ENCODE peak calls at places on chromosomes 11 and 22, in eight cellular contexts. One of them, this sample, is unnamed.

GRCh38 chr11:67056640-67057409 is at the start of gene RHOD:
- DNase-seq in upper lobe of right lung: peak
- DNase-seq in neural crest cell: peak
- DNase-seq in tibial nerve: peak
- DNase-seq in HFF-Myc: no peak
- DNase-seq in pancreas: peak
- DNase-seq in astrocyte of the spinal cord: no peak
- DNase-seq in Caco-2: peak
- DNase-seq in this sample: peak

GRCh38 chr11:17827006-17827405 is 92.4 kb downstream of the KCNC1 start:
- DNase-seq in upper lobe of right lung: no peak
- DNase-seq in neural crest cell: no peak
- DNase-seq in tibial nerve: no peak
- DNase-seq in HFF-Myc: no peak
- DNase-seq in pancreas: no peak
- DNase-seq in astrocyte of the spinal cord: no peak
- DNase-seq in Caco-2: peak
- DNase-seq in this sample: no peak

GRCh38 chr22:18976197-18976751 is 40.2 kb upstream of the PRODH start:
- DNase-seq in upper lobe of right lung: no peak
- DNase-seq in neural crest cell: no peak
- DNase-seq in tibial nerve: no peak
- DNase-seq in HFF-Myc: no peak
- DNase-seq in pancreas: peak
- DNase-seq in astrocyte of the spinal cord: no peak
- DNase-seq in Caco-2: no peak
- DNase-seq in this sample: no peak

GRCh38 chr11:126345759-126346585 is 9.5 kb upstream of the ST3GAL4 start:
- DNase-seq in upper lobe of right lung: no peak
- DNase-seq in neural crest cell: no peak
- DNase-seq in tibial nerve: no peak
- DNase-seq in HFF-Myc: peak
- DNase-seq in pancreas: peak
- DNase-seq in astrocyte of the spinal cord: peak
- DNase-seq in Caco-2: no peak
- DNase-seq in this sample: peak

GRCh38 chr11:61695917-61696316 is 15.7 kb downstream of the DAGLA start:
- DNase-seq in upper lobe of right lung: peak
- DNase-seq in neural crest cell: no peak
- DNase-seq in tibial nerve: peak
- DNase-seq in HFF-Myc: peak
- DNase-seq in pancreas: peak
- DNase-seq in astrocyte of the spinal cord: peak
- DNase-seq in Caco-2: no peak
- DNase-seq in this sample: peak

GRCh38 chr22:29108137-29108536 is 35.3 kb downstream of the KREMEN1 start:
- DNase-seq in upper lobe of right lung: no peak
- DNase-seq in neural crest cell: no peak
- DNase-seq in tibial nerve: no peak
- DNase-seq in HFF-Myc: no peak
- DNase-seq in pancreas: no peak
- DNase-seq in astrocyte of the spinal cord: no peak
- DNase-seq in Caco-2: peak
- DNase-seq in this sample: no peak

GRCh38 chr11:118883004-118883367 is 706 bp upstream of the CXCR5 start:
- DNase-seq in upper lobe of right lung: no peak
- DNase-seq in neural crest cell: no peak
- DNase-seq in tibial nerve: no peak
- DNase-seq in HFF-Myc: no peak
- DNase-seq in pancreas: no peak
- DNase-seq in astrocyte of the spinal cord: no peak
- DNase-seq in Caco-2: no peak
- DNase-seq in this sample: no peak

GRCh38 chr11:60951909-60952741 is at the start of gene SLC15A3:
- DNase-seq in upper lobe of right lung: peak
- DNase-seq in neural crest cell: no peak
- DNase-seq in tibial nerve: peak
- DNase-seq in HFF-Myc: no peak
- DNase-seq in pancreas: peak
- DNase-seq in astrocyte of the spinal cord: no peak
- DNase-seq in Caco-2: no peak
- DNase-seq in this sample: no peak

GRCh38 chr11:65183201-65183891 is 1.6 kb downstream of the CAPN1 start:
- DNase-seq in upper lobe of right lung: peak
- DNase-seq in neural crest cell: no peak
- DNase-seq in tibial nerve: no peak
- DNase-seq in HFF-Myc: no peak
- DNase-seq in pancreas: no peak
- DNase-seq in astrocyte of the spinal cord: no peak
- DNase-seq in Caco-2: no peak
- DNase-seq in this sample: peak

GRCh38 chr11:88358040-88358431 is 20.5 kb upstream of the CTSC start:
- DNase-seq in upper lobe of right lung: no peak
- DNase-seq in neural crest cell: no peak
- DNase-seq in tibial nerve: no peak
- DNase-seq in HFF-Myc: no peak
- DNase-seq in pancreas: no peak
- DNase-seq in astrocyte of the spinal cord: no peak
- DNase-seq in Caco-2: no peak
- DNase-seq in this sample: no peak

GRCh38 chr11:116579857-116580727 is 192.7 kb downstream of the BUD13 start:
- DNase-seq in upper lobe of right lung: no peak
- DNase-seq in neural crest cell: peak
- DNase-seq in tibial nerve: no peak
- DNase-seq in HFF-Myc: no peak
- DNase-seq in pancreas: no peak
- DNase-seq in astrocyte of the spinal cord: no peak
- DNase-seq in Caco-2: peak
- DNase-seq in this sample: no peak

GRCh38 chr22:43090130-43090789 is 1.1 kb upstream of the TTLL1 start:
- DNase-seq in upper lobe of right lung: no peak
- DNase-seq in neural crest cell: no peak
- DNase-seq in tibial nerve: peak
- DNase-seq in HFF-Myc: peak
- DNase-seq in pancreas: peak
- DNase-seq in astrocyte of the spinal cord: peak
- DNase-seq in Caco-2: peak
- DNase-seq in this sample: peak

GRCh38 chr11:35619030-35619753 is 932 bp downstream of the FJX1 start:
- DNase-seq in upper lobe of right lung: peak
- DNase-seq in neural crest cell: peak
- DNase-seq in tibial nerve: no peak
- DNase-seq in HFF-Myc: no peak
- DNase-seq in pancreas: peak
- DNase-seq in astrocyte of the spinal cord: peak
- DNase-seq in Caco-2: peak
- DNase-seq in this sample: peak

GRCh38 chr11:35619754-35620640 is 1.7 kb downstream of the FJX1 start:
- DNase-seq in upper lobe of right lung: no peak
- DNase-seq in neural crest cell: peak
- DNase-seq in tibial nerve: no peak
- DNase-seq in HFF-Myc: no peak
- DNase-seq in pancreas: peak
- DNase-seq in astrocyte of the spinal cord: peak
- DNase-seq in Caco-2: peak
- DNase-seq in this sample: peak

GRCh38 chr11:35617687-35618496 is at the start of gene FJX1:
- DNase-seq in upper lobe of right lung: peak
- DNase-seq in neural crest cell: peak
- DNase-seq in tibial nerve: peak
- DNase-seq in HFF-Myc: peak
- DNase-seq in pancreas: peak
- DNase-seq in astrocyte of the spinal cord: peak
- DNase-seq in Caco-2: peak
- DNase-seq in this sample: peak

GRCh38 chr11:35617316-35617686 is 959 bp upstream of the FJX1 start:
- DNase-seq in upper lobe of right lung: no peak
- DNase-seq in neural crest cell: no peak
- DNase-seq in tibial nerve: no peak
- DNase-seq in HFF-Myc: no peak
- DNase-seq in pancreas: no peak
- DNase-seq in astrocyte of the spinal cord: no peak
- DNase-seq in Caco-2: no peak
- DNase-seq in this sample: no peak

GRCh38 chr11:35618497-35619029 is 303 bp downstream of the FJX1 start:
- DNase-seq in upper lobe of right lung: peak
- DNase-seq in neural crest cell: no peak
- DNase-seq in tibial nerve: no peak
- DNase-seq in HFF-Myc: no peak
- DNase-seq in pancreas: peak
- DNase-seq in astrocyte of the spinal cord: no peak
- DNase-seq in Caco-2: peak
- DNase-seq in this sample: peak
- TF ChIP-seq CTCF in upper lobe of right lung: no peak
- TF ChIP-seq CTCF in neural crest cell: no peak
- TF ChIP-seq CTCF in tibial nerve: no peak
- TF ChIP-seq CTCF in HFF-Myc: no peak
- TF ChIP-seq CTCF in pancreas: no peak
- TF ChIP-seq CTCF in astrocyte of the spinal cord: no peak
- TF ChIP-seq CTCF in Caco-2: no peak
- TF ChIP-seq CTCF in this sample: no peak

DNA sequence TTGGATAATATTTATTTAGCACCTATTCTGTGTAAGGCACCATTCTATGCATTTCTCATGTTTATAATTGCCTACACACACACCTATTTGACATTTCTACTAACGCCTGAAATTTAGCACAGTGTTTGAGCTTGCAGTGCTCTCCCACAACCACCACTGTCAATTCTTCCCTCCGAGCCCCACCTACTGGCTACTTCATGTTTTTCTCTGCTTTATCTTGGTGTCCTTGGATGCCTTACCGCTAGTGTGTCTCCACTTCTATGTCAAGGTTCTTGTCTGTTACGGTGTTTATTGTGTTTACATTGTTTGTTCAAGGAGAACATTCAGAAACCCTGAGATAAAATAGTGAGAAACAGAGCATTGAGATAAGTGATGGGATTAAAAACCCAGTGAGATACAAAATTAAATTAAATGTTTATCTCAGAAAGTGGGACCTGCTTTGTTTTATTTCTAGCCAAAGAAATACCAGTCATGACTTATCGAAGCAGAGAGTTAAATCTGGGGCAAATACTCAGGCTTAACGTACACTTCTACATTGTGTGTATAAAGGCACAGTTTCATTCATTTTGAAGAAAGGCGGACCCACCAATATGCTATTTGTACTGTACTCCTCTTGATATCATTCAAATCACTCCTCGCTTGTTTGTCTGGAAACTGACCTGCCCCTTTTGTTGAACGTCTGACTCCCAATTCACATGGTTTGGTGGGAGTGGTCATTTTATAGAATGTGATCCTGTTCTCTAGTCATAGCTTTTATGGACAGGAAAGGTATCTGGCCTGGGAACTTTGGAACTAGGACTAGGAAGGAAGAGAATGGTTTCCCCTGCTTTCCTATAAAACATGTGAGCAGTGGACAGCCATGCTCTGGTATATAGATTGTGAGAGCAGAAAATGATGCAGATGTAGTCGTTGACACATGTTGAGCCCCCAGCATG is 39.2 kb upstream of the SLC36A4 start:
- DNase-seq in upper lobe of right lung: no peak
- DNase-seq in neural crest cell: peak
- DNase-seq in tibial nerve: peak
- DNase-seq in HFF-Myc: peak
- DNase-seq in pancreas: peak
- DNase-seq in astrocyte of the spinal cord: peak
- DNase-seq in Caco-2: peak
- DNase-seq in this sample: peak
- TF ChIP-seq CTCF in upper lobe of right lung: peak
- TF ChIP-seq CTCF in neural crest cell: peak
- TF ChIP-seq CTCF in tibial nerve: peak
- TF ChIP-seq CTCF in HFF-Myc: peak
- TF ChIP-seq CTCF in pancreas: peak
- TF ChIP-seq CTCF in astrocyte of the spinal cord: peak
- TF ChIP-seq CTCF in Caco-2: peak
- TF ChIP-seq CTCF in this sample: peak

GRCh38 chr22:17269607-17270261 is 50.5 kb upstream of the ADA2 start:
- DNase-seq in upper lobe of right lung: no peak
- DNase-seq in neural crest cell: no peak
- DNase-seq in tibial nerve: no peak
- DNase-seq in HFF-Myc: no peak
- DNase-seq in pancreas: no peak
- DNase-seq in astrocyte of the spinal cord: no peak
- DNase-seq in Caco-2: no peak
- DNase-seq in this sample: no peak

GRCh38 chr22:17266261-17266971 is 47.2 kb upstream of the ADA2 start:
- DNase-seq in upper lobe of right lung: no peak
- DNase-seq in neural crest cell: peak
- DNase-seq in tibial nerve: no peak
- DNase-seq in HFF-Myc: no peak
- DNase-seq in pancreas: no peak
- DNase-seq in astrocyte of the spinal cord: peak
- DNase-seq in Caco-2: peak
- DNase-seq in this sample: peak

GRCh38 chr22:17267661-17268330 is 48.6 kb upstream of the ADA2 start:
- DNase-seq in upper lobe of right lung: no peak
- DNase-seq in neural crest cell: no peak
- DNase-seq in tibial nerve: no peak
- DNase-seq in HFF-Myc: no peak
- DNase-seq in pancreas: no peak
- DNase-seq in astrocyte of the spinal cord: no peak
- DNase-seq in Caco-2: no peak
- DNase-seq in this sample: no peak

GRCh38 chr22:17269224-17269606 is 50.0 kb upstream of the ADA2 start:
- DNase-seq in upper lobe of right lung: no peak
- DNase-seq in neural crest cell: no peak
- DNase-seq in tibial nerve: no peak
- DNase-seq in HFF-Myc: no peak
- DNase-seq in pancreas: no peak
- DNase-seq in astrocyte of the spinal cord: no peak
- DNase-seq in Caco-2: no peak
- DNase-seq in this sample: no peak

GRCh38 chr22:17268501-17269223 is 49.4 kb upstream of the ADA2 start:
- DNase-seq in upper lobe of right lung: no peak
- DNase-seq in neural crest cell: no peak
- DNase-seq in tibial nerve: no peak
- DNase-seq in HFF-Myc: no peak
- DNase-seq in pancreas: no peak
- DNase-seq in astrocyte of the spinal cord: no peak
- DNase-seq in Caco-2: no peak
- DNase-seq in this sample: no peak
- TF ChIP-seq CTCF in upper lobe of right lung: peak
- TF ChIP-seq CTCF in neural crest cell: peak
- TF ChIP-seq CTCF in tibial nerve: no peak
- TF ChIP-seq CTCF in HFF-Myc: peak
- TF ChIP-seq CTCF in pancreas: no peak
- TF ChIP-seq CTCF in astrocyte of the spinal cord: peak
- TF ChIP-seq CTCF in Caco-2: no peak
- TF ChIP-seq CTCF in this sample: no peak

DNA sequence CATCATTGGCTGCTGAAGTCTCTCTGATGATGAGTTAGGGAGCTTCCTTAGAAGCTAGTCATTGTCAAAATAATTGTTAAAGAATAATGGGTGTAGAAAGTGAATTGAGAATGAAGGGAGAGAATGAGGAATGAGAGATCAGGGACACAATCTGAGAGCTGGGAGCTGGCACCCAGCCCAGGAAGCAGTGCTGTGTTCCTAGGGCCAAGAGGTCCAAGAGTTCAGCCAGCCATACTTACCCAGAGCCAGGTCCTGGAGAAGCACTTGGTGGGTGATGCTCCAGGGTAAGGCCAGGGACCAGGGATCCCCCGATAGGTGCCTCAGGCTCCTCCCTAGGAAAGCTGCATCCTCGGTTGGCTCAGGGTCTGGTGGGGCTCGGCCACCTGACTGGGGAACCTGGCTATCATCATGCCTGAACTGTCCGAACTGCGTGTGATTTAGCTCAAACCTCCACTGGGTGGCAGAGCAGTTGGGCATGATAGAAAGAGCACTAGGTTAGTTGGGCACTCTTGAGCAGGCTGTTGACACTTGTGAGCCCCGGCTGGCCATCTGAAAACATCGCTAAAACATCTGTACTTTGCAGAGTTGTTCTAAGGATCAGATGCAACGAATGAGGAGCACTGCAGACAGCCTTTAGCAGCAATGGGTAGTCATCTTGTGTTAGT is 123.9 kb upstream of the NCAM1 start:
- DNase-seq in upper lobe of right lung: no peak
- DNase-seq in neural crest cell: no peak
- DNase-seq in tibial nerve: no peak
- DNase-seq in HFF-Myc: no peak
- DNase-seq in pancreas: no peak
- DNase-seq in astrocyte of the spinal cord: no peak
- DNase-seq in Caco-2: peak
- DNase-seq in this sample: no peak
- TF ChIP-seq CTCF in upper lobe of right lung: no peak
- TF ChIP-seq CTCF in neural crest cell: no peak
- TF ChIP-seq CTCF in tibial nerve: no peak
- TF ChIP-seq CTCF in HFF-Myc: no peak
- TF ChIP-seq CTCF in pancreas: no peak
- TF ChIP-seq CTCF in astrocyte of the spinal cord: peak
- TF ChIP-seq CTCF in Caco-2: peak
- TF ChIP-seq CTCF in this sample: no peak